ENCODE peak calls at places on chromosomes 6 and 20, in five cellular contexts. E, M, T, I and C are unnamed samples.

GRCh38 chr6:74932214-74932923 is 273.5 kb downstream of the COL12A1 start:
- DNase-seq in E (no peak), M (no peak), T (no peak), I (no peak), C (no peak)

GRCh38 chr20:54624701-54625472 is 149.5 kb downstream of the DOK5 start:
- DNase-seq in E (no peak), M (no peak), T (no peak), I (no peak), C (no peak)

GRCh38 chr6:138012682-138013081 is 94.5 kb downstream of the PERP start:
- DNase-seq in E (no peak), M (no peak), T (no peak), I (no peak), C (no peak)

GRCh38 chr6:114989279-114989964 is 646.6 kb upstream of the HS3ST5 start:
- DNase-seq in E (no peak), M (no peak), T (no peak), I (no peak), C (no peak)

GRCh38 chr20:41411458-41411857 is 44.8 kb upstream of the EMILIN3 start:
- DNase-seq in E (no peak), M (no peak), T (no peak), I (no peak), C (no peak)

GRCh38 chr6:90168693-90169131 is 127.9 kb downstream of the BACH2 start:
- DNase-seq in E (no peak), M (no peak), T (no peak), I (no peak), C (no peak)

GRCh38 chr20:62739581-62740285 is 31.1 kb downstream of the NTSR1 start:
- DNase-seq in E (no peak), M (no peak), T (no peak), I (no peak), C (no peak)

GRCh38 chr6:151948007-151948745 is 140.7 kb downstream of the ESR1 start:
- DNase-seq in E (no peak), M (no peak), T (no peak), I (no peak), C (no peak)

GRCh38 chr6:66096679-66097078 is 389.7 kb upstream of the EYS start:
- DNase-seq in E (no peak), M (no peak), T (no peak), I (no peak), C (no peak)

GRCh38 chr20:21574443-21574842 is 60.6 kb upstream of the NKX2-2 start:
- DNase-seq in E (no peak), M (no peak), T (no peak), I (no peak), C (no peak)

GRCh38 chr6:140062042-140063041 is 687.9 kb upstream of the CITED2 start:
- DNase-seq in E (no peak), M (peak), T (no peak), I (no peak), C (no peak)

GRCh38 chr6:42316981-42317380 is 99.3 kb upstream of the MRPS10 start:
- DNase-seq in E (no peak), M (no peak), T (peak), I (no peak), C (no peak)

GRCh38 chr6:165660881-165661415 is 2.1 kb downstream of the PDE10A start:
- DNase-seq in E (no peak), M (no peak), T (no peak), I (no peak), C (no peak)

GRCh38 chr6:165661416-165662001 is 1.5 kb downstream of the PDE10A start:
- DNase-seq in E (no peak), M (peak), T (no peak), I (no peak), C (no peak)

GRCh38 chr6:165662671-165663282 is at the start of gene PDE10A:
- DNase-seq in E (peak), M (peak), T (no peak), I (no peak), C (no peak)

GRCh38 chr6:165663283-165663735 is 268 bp upstream of the PDE10A start:
- DNase-seq in E (peak), M (peak), T (no peak), I (no peak), C (no peak)

GRCh38 chr6:165662041-165662491 is 975 bp downstream of the PDE10A start:
- DNase-seq in E (peak), M (peak), T (no peak), I (no peak), C (no peak)
- TF ChIP-seq FOXM1 in E (no peak), M (no peak), T (no peak), I (no peak), C (no peak)

DNA sequence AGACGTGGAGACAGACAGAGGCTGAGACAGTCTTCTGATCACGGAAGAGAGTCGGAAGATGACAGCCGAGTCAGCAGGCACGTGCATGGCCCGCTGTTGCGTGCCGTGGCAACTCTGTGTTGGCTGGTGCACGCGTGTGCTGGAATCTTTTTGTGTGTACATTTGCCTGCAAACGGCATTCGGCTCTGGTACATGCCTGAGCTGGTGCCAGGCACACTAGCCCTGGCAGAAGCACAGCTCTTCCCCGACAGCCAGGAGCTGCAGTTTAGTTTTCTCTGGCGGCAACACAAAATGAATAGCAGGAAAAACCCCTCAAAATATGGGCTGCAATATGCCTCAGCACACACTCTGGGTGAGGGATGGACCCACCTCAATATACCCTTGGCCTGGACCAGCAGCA is 769 bp upstream of the PDYN start:
- DNase-seq in E (no peak), M (no peak), T (no peak), I (no peak), C (no peak)
- TF ChIP-seq FOXM1 in E (no peak), M (no peak), T (no peak), I (no peak), C (no peak)

GRCh38 chr6:5116243-5116991 is 31.3 kb downstream of the PPP1R3G start:
- DNase-seq in E (no peak), M (no peak), T (no peak), I (no peak), C (no peak)
- TF ChIP-seq FOXM1 in E (no peak), M (no peak), T (no peak), I (no peak), C (no peak)

GRCh38 chr20:23587631-23588030 is 18.1 kb downstream of the CST9 start:
- DNase-seq in E (no peak), M (no peak), T (no peak), I (no peak), C (no peak)

GRCh38 chr20:23585808-23586734 is 17.8 kb upstream of the CST9L start:
- DNase-seq in E (no peak), M (no peak), T (no peak), I (no peak), C (peak)

GRCh38 chr20:23585449-23585807 is 17.1 kb upstream of the CST9L start:
- DNase-seq in E (no peak), M (no peak), T (no peak), I (no peak), C (no peak)

GRCh38 chr20:23588434-23589403 is 17.0 kb downstream of the CST9 start:
- DNase-seq in E (no peak), M (no peak), T (no peak), I (no peak), C (no peak)

DNA sequence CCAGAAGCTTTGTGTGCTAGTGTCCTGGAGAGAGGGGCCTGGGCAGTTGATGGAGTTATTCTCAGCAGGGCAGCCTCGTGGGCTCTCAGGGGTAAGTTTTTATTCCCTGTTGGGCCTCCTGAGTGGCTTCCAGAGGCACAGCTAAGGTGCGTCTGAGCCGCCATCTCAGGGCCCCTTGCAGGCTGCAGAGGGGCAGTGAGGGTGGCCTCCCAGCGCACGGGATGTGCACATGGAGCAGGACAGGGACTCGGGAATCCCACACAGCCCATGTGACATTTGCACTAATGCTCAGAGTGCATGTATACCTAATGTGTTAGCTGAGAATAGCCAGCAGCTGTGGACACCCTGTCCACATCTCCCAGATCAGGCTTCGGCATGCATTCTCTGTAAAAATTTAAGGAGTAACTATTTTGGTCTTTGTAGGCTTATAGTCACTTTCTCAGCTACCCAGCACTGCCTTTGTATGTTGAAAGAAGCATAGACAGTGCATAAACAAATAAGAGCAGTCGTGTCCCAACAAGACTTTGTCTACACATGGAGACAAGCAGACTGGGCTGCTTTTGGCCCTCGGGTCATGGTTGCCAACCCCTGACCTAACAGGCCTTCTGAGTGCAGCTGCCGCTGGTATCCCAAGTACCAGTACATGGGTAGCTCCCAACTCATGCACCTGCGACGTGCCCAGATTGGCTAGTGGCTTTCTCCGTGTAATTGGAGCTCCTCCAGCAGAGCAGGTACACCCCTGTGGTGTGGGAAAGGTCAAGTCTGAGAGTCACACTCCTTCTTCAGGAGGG is 18.6 kb upstream of the CST9L start:
- DNase-seq in E (no peak), M (no peak), T (no peak), I (no peak), C (peak)
- TF ChIP-seq FOXM1 in E (no peak), M (no peak), T (no peak), I (no peak), C (no peak)

DNA sequence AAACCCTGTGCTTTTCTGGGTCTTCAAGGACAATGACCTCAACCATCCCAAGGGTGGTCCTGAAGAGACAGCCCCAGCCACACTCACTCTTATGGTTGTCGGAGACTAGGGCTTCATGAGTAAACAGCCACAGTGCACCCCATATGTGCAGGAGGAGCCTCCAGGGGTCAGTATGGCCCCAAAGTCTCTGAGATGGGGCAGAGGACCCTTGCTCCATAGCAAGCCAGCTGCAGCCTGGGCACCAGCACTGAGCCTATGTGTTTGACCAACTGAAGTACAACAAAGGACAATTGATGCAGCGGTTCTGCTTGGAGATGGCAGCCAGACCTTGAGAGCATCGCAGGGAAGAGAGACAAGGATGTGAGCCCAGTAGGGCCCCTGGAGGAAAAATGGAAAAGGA is 112.2 kb downstream of the LRFN2 start:
- DNase-seq in E (no peak), M (no peak), T (no peak), I (no peak), C (no peak)
- TF ChIP-seq FOXM1 in E (no peak), M (no peak), T (no peak), I (no peak), C (no peak)

GRCh38 chr6:129513471-129513870 is 196.5 kb downstream of the ARHGAP18 start:
- DNase-seq in E (no peak), M (no peak), T (no peak), I (no peak), C (no peak)
- TF ChIP-seq FOXM1 in E (no peak), M (peak), T (peak), I (no peak), C (no peak)